ENCODE peak calls at places on chromosomes 7 and 10, in ten cellular contexts. W is neural progenitor cell; D is breast epithelium; F is GM23338; Q is left lung; X is CD4-positive, alpha-beta T cell; I is WTC11; L is GM20000; J is endothelial cell; C is HFF-Myc. P is an unnamed sample.

GRCh38 chr10:34262965-34263364 is 552.1 kb downstream of the PARD3 start:
- DNase-seq in W (no peak), D (no peak), F (peak), Q (no peak), X (no peak), I (no peak), L (no peak), J (no peak), C (no peak), P (peak)

GRCh38 chr7:30238721-30239441 is 45.5 kb upstream of the ZNRF2 start:
- DNase-seq in W (no peak), D (peak), F (no peak), Q (no peak), X (no peak), I (no peak), L (peak), J (no peak), C (no peak), P (peak)

GRCh38 chr10:60846173-60846572 is 67.9 kb downstream of the CDK1 start:
- DNase-seq in W (no peak), D (no peak), F (peak), Q (no peak), X (no peak), I (no peak), L (no peak), J (no peak), C (peak), P (peak)

GRCh38 chr7:381211-382117 is 91.5 kb downstream of the FOXL3 start:
- DNase-seq in W (no peak), D (peak), F (no peak), Q (peak), X (no peak), I (peak), L (no peak), J (no peak), C (no peak), P (no peak)

GRCh38 chr7:119438315-119438714 is 834.7 kb upstream of the KCND2 start:
- DNase-seq in W (no peak), D (no peak), F (no peak), Q (no peak), X (no peak), I (no peak), L (no peak), J (no peak), C (no peak), P (no peak)

GRCh38 chr7:50622821-50623220 is 57.6 kb upstream of the DDC start:
- DNase-seq in W (no peak), D (no peak), F (no peak), Q (no peak), X (no peak), I (no peak), L (no peak), J (no peak), C (no peak), P (no peak)

GRCh38 chr10:100009793-100010676 is at the start of gene DNMBP:
- DNase-seq in W (peak), D (peak), F (peak), Q (peak), X (peak), I (peak), L (peak), J (peak), C (no peak), P (peak)

GRCh38 chr10:74096777-74097176 is 53.9 kb downstream of the AP3M1 start:
- DNase-seq in W (no peak), D (no peak), F (no peak), Q (no peak), X (no peak), I (no peak), L (peak), J (no peak), C (no peak), P (no peak)

GRCh38 chr7:45595809-45596664 is 21.9 kb downstream of the ADCY1 start:
- DNase-seq in W (no peak), D (peak), F (no peak), Q (no peak), X (no peak), I (no peak), L (peak), J (no peak), C (no peak), P (no peak)

GRCh38 chr10:43943119-43943824 is 294.6 kb upstream of the ZNF32 start:
- DNase-seq in W (no peak), D (peak), F (no peak), Q (no peak), X (no peak), I (no peak), L (no peak), J (peak), C (no peak), P (no peak)

GRCh38 chr10:110739811-110740271 is 95.7 kb downstream of the RBM20 start:
- DNase-seq in W (no peak), D (peak), F (no peak), Q (no peak), X (no peak), I (no peak), L (no peak), J (no peak), C (no peak), P (no peak)

GRCh38 chr7:157831143-157831900 is 494.5 kb downstream of the DNAJB6 start:
- DNase-seq in W (no peak), D (no peak), F (no peak), Q (peak), X (no peak), I (no peak), L (no peak), J (no peak), C (no peak), P (no peak)

GRCh38 chr7:157821959-157822687 is 485.3 kb downstream of the DNAJB6 start:
- DNase-seq in W (no peak), D (no peak), F (no peak), Q (no peak), X (no peak), I (no peak), L (no peak), J (no peak), C (no peak), P (no peak)

GRCh38 chr7:148507741-148508285 is 82.8 kb upstream of the C7orf33 start:
- DNase-seq in W (no peak), D (no peak), F (no peak), Q (no peak), X (no peak), I (no peak), L (no peak), J (no peak), C (no peak), P (no peak)

DNA sequence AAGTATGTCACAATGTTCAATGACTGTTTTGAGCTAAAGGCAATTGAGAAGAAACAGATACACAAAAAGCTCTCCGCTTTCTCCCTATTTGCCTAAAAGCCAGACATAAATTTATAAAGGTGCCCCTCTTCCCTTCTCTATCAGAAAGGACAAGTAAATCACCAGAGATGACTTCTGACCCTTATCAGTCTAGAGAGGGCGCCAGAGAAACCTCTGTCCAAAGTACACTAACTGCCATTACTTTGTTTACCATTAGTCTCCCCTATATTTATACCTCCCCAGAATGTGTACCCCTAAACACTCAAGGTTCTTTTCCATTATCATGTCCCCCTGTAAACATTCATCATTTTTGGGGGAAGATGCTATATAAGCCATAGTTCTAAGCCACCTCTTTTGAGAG is 49.3 kb downstream of the TPK1 start:
- DNase-seq in W (peak), D (no peak), F (peak), Q (no peak), X (no peak), I (no peak), L (peak), J (peak), C (no peak), P (no peak)
- TF ChIP-seq CTCF in W (peak), D (no peak), F (peak), Q (no peak), X (peak), I (no peak), L (no peak), J (no peak), C (no peak), P (no peak)

DNA sequence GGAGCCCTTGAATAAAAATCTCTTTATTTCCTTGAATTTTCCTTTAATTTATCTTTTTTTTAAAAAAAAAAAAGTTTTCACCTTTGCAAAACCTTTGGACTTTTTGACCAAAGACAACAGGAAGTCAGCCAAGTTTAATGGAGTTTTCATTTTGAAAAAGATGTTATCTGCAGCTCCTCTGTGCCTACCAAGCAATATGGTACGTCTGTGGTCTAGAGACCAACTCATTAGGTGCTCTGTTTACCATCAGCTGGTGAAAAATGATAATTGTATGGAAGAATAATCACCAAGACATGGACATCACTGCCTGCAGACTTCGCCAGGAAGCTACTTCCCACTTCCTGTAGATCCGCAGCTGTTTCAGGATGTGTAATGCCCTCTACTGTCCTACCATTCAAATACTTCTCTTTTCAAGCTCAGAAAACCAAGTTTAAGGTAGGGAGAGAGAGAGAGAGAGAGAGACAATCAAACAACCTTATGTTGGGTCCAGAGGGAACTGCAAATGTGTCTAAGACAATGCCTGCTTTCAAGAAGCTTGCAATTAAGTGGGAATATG is 18.7 kb downstream of the PLXNA4 start:
- DNase-seq in W (no peak), D (no peak), F (peak), Q (no peak), X (no peak), I (no peak), L (no peak), J (no peak), C (no peak), P (no peak)
- TF ChIP-seq CTCF in W (peak), D (no peak), F (peak), Q (no peak), X (no peak), I (no peak), L (no peak), J (no peak), C (no peak), P (peak)

GRCh38 chr7:102451371-102452054 is 13.2 kb downstream of the ALKBH4 start:
- DNase-seq in W (peak), D (no peak), F (peak), Q (no peak), X (no peak), I (peak), L (no peak), J (no peak), C (no peak), P (no peak)
- TF ChIP-seq CTCF in W (peak), D (no peak), F (no peak), Q (no peak), X (no peak), I (no peak), L (no peak), J (no peak), C (no peak), P (no peak)

DNA sequence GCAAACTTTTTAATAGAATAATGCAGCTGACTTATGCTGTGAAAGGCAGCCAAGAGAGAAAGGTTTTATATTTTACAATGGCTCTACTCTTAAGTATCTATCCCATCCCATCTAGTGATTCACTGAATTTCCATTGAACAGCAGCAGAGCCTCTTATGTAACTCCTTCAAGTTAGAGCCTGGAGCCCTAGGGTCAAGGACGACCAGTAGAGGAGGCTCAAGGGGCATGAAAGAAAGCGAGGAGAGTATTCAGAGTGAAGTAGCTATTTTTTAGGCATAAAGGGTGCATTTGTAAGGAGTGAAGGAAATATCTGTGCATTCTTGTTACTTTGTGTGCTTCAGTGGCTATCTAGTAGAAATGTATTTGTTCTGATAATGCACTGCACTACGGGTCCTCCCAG is 180.2 kb upstream of the TPK1 start:
- DNase-seq in W (peak), D (no peak), F (peak), Q (no peak), X (no peak), I (peak), L (no peak), J (no peak), C (no peak), P (no peak)
- TF ChIP-seq CTCF in W (peak), D (no peak), F (peak), Q (no peak), X (no peak), I (no peak), L (no peak), J (no peak), C (no peak), P (no peak)

GRCh38 chr10:78997635-78998618 is 70.8 kb upstream of the ZMIZ1 start:
- DNase-seq in W (no peak), D (no peak), F (no peak), Q (no peak), X (no peak), I (no peak), L (no peak), J (no peak), C (no peak), P (no peak)

GRCh38 chr10:79004311-79004710 is 64.5 kb upstream of the ZMIZ1 start:
- DNase-seq in W (no peak), D (no peak), F (no peak), Q (no peak), X (no peak), I (no peak), L (no peak), J (no peak), C (no peak), P (no peak)

GRCh38 chr10:79002336-79002735 is 66.4 kb upstream of the ZMIZ1 start:
- DNase-seq in W (peak), D (no peak), F (no peak), Q (no peak), X (no peak), I (no peak), L (no peak), J (no peak), C (no peak), P (no peak)

GRCh38 chr10:79003183-79004100 is 65.3 kb upstream of the ZMIZ1 start:
- DNase-seq in W (no peak), D (no peak), F (no peak), Q (no peak), X (no peak), I (no peak), L (no peak), J (no peak), C (no peak), P (no peak)

DNA sequence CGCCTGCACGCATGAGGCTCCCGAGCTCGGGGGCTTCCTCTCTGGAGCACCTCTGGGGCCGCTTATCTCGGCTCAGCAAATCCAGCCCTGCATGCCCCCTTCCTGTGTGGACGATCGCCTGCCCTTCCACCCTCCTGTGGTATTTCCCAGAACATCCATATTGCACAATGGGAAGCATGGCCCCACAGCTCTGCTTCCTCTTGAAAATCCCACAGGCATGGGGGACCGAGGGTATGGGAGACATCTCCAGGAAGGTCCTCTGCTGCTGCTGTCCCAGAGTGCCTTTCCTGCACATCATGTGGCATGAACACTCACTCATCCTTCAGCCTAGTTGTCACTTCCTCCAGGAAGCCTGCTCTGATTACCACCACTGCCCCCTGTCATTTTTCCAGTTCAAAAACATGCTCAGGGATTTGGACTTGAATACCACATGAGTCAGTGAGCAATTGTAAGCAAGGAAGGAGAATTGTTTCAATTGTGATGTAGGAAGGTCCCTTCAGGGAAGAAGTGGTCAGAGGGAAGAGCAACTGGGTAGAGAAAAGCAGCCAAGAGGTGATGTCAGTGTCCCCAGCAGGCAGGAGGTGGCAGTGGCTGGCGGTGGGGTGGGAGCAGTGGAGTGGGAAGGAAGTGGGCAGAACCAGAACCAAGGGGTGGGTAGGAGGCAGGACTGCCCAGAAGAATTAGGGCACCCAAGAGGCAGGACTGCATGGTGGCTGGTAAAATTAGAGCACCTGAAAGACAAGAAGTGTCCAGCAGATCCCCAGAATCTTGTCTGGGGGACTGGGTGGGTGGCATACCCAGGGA is 67.5 kb upstream of the ZMIZ1 start:
- DNase-seq in W (no peak), D (no peak), F (no peak), Q (no peak), X (no peak), I (no peak), L (no peak), J (peak), C (no peak), P (peak)
- TF ChIP-seq CTCF in W (no peak), D (no peak), F (no peak), Q (no peak), X (no peak), I (no peak), L (no peak), J (no peak), C (no peak), P (peak)

DNA sequence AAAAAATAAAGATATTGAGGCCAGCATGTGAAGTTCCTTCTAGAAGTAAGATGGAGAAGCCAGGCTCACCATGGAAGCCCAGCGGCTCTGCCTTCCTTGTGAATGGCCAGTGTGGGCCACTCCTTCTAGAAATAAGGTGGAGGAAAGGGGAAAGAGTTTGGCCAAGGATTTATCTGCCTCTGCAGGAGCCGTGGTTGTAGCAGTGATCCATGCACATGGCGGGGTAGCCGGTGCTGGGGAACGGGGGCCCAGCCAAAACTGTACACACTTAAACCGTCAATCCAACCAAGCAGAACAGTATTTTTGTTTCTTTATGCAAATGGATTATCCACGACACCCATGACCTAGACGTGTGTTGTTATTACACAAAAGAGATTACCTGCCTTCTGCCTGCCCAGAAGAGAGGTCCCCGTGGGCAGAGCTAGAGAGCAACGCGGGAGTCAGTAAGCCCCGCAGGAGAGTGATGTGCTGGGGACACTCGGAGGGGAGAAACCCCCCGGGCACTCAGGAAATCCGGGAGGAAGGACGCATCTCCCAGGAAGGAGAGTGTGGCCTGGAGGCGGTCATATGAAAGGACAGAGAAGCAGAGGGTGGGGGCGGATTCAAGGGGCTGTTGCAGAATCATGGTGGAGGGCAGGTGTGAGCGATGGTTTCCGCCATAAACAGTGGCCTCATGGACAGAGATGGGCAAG is 218.4 kb upstream of the PPP2R2D start:
- DNase-seq in W (no peak), D (no peak), F (no peak), Q (peak), X (no peak), I (no peak), L (no peak), J (no peak), C (no peak), P (no peak)
- TF ChIP-seq CTCF in W (no peak), D (no peak), F (no peak), Q (no peak), X (no peak), I (no peak), L (no peak), J (no peak), C (no peak), P (no peak)

GRCh38 chr10:63137306-63137705 is 4.2 kb downstream of the NRBF2 start:
- DNase-seq in W (no peak), D (no peak), F (no peak), Q (no peak), X (no peak), I (no peak), L (no peak), J (no peak), C (no peak), P (no peak)

GRCh38 chr10:63133787-63134557 is 844 bp downstream of the NRBF2 start:
- DNase-seq in W (no peak), D (no peak), F (peak), Q (no peak), X (no peak), I (no peak), L (peak), J (no peak), C (no peak), P (peak)

GRCh38 chr10:63132651-63133055 is 475 bp upstream of the NRBF2 start:
- DNase-seq in W (no peak), D (no peak), F (no peak), Q (no peak), X (no peak), I (no peak), L (no peak), J (no peak), C (no peak), P (no peak)

GRCh38 chr10:63129888-63130287 is 3.2 kb upstream of the NRBF2 start:
- DNase-seq in W (peak), D (no peak), F (peak), Q (no peak), X (no peak), I (no peak), L (no peak), J (no peak), C (no peak), P (no peak)

GRCh38 chr10:63133056-63133786 is at the start of gene NRBF2:
- DNase-seq in W (peak), D (peak), F (peak), Q (peak), X (peak), I (peak), L (peak), J (peak), C (peak), P (peak)
- TF ChIP-seq CTCF in W (peak), D (no peak), F (peak), Q (no peak), X (peak), I (no peak), L (peak), J (no peak), C (peak), P (peak)

GRCh38 chr10:21528452-21529235 is 3.2 kb upstream of the SKIDA1 start:
- DNase-seq in W (peak), D (no peak), F (no peak), Q (no peak), X (no peak), I (no peak), L (no peak), J (no peak), C (no peak), P (no peak)

GRCh38 chr10:21531164-21531563 is 2.9 kb upstream of the MLLT10 start:
- DNase-seq in W (no peak), D (no peak), F (no peak), Q (no peak), X (no peak), I (no peak), L (no peak), J (no peak), C (no peak), P (no peak)

GRCh38 chr10:21529236-21529910 is 3.9 kb upstream of the SKIDA1 start:
- DNase-seq in W (no peak), D (no peak), F (no peak), Q (no peak), X (no peak), I (no peak), L (no peak), J (no peak), C (no peak), P (no peak)

GRCh38 chr10:21530168-21530567 is 3.9 kb upstream of the MLLT10 start:
- DNase-seq in W (no peak), D (no peak), F (no peak), Q (no peak), X (no peak), I (no peak), L (no peak), J (no peak), C (no peak), P (no peak)

DNA sequence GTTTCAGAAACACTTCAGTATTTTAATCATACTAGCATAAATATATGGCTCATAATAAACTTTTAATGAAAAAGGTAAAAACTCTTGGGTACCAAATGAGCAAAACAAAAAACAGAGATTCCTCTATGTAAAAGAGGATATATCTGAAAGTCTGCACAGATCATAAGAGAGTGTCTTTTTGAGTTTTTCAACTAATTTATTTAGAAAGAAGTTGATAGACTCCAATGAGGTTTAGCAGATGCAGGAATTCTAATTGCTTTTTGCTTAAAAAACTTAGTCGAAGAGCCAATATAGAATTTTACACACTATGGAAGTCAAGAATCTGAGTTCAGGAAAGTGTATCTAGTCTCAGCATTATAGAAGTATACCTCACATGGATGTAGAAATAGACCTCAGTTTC is 3.4 kb upstream of the MLLT10 start:
- DNase-seq in W (no peak), D (no peak), F (no peak), Q (no peak), X (no peak), I (no peak), L (no peak), J (no peak), C (no peak), P (no peak)
- TF ChIP-seq CTCF in W (no peak), D (no peak), F (no peak), Q (no peak), X (no peak), I (no peak), L (no peak), J (no peak), C (no peak), P (no peak)